ENCODE peak calls at places on chromosomes 1 and 21, in seven cellular contexts. F, P, O, K, Z, E and U are unnamed samples.

GRCh38 chr1:19804786-19805390 is 5.2 kb upstream of the TMCO4 start:
- DNase-seq in P (no peak), F (no peak), E (peak), Z (no peak), K (no peak), O (no peak), U (no peak)

GRCh38 chr1:226590626-226591025 is 42.1 kb downstream of the STUM start:
- DNase-seq in K (no peak), O (no peak), Z (no peak), P (no peak), F (no peak), E (no peak), U (no peak)

GRCh38 chr1:211095381-211095780 is 38.6 kb downstream of the KCNH1 start:
- DNase-seq in E (no peak), Z (no peak), F (no peak), K (no peak), O (no peak), P (no peak), U (no peak)

GRCh38 chr1:87718241-87718950 is 389.7 kb downstream of the LMO4 start:
- DNase-seq in K (no peak), Z (no peak), F (no peak), E (no peak), P (no peak), O (no peak), U (no peak)

GRCh38 chr1:5828322-5828935 is 163.8 kb downstream of the NPHP4 start:
- DNase-seq in F (no peak), P (no peak), Z (no peak), O (no peak), E (no peak), K (no peak), U (no peak)

GRCh38 chr21:34667761-34668160 is 1.0 kb upstream of the CLIC6 start:
- DNase-seq in K (no peak), E (no peak), P (no peak), Z (no peak), O (no peak), F (no peak), U (no peak)

GRCh38 chr1:112346802-112347350 is 49.1 kb upstream of the CTTNBP2NL start:
- DNase-seq in P (no peak), O (no peak), E (no peak), Z (no peak), F (no peak), K (no peak), U (no peak)

GRCh38 chr1:24643362-24644346 is 552 bp downstream of the SRRM1 start:
- DNase-seq in E (no peak), P (no peak), F (no peak), O (no peak), Z (no peak), K (peak), U (no peak)

GRCh38 chr21:27406297-27407009 is 439.6 kb upstream of the ADAMTS5 start:
- DNase-seq in O (no peak), F (no peak), K (peak), P (no peak), Z (no peak), E (no peak), U (no peak)

GRCh38 chr1:153465728-153466625 is 5.5 kb upstream of the S100A7 start:
- DNase-seq in E (peak), P (peak), K (peak), Z (no peak), O (no peak), F (peak), U (peak)

GRCh38 chr1:19390166-19390850 is 78.2 kb downstream of the SLC66A1 start:
- DNase-seq in Z (no peak), E (no peak), P (no peak), O (no peak), F (no peak), K (no peak), U (no peak)

DNA sequence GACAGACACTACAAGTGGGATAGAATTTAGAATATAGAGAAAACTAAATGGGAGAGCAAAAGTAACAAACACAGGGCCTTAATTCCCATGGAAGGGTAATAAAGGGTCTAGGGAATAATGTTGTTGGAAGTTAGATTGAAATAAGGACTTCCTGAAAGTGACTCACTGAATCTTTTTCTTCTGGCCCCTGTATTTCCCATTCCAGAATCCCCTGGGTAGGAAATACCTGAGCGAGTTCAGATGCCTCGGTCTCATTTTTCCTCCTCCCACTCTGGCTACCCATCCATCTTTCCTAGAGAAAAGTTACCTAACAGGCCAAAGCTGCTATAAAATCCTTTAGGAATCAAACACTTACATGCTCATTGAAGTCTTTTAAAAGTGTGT is 3.1 kb upstream of the MEF2D start:
- DNase-seq in K (no peak), O (no peak), P (no peak), Z (no peak), E (no peak), F (no peak), U (no peak)
- H3K4me3 ChIP-seq in K (no peak), O (peak), P (no peak), Z (no peak), E (no peak), F (no peak), U (peak)

GRCh38 chr1:33433509-33434362 is 2.8 kb upstream of the PHC2 start:
- DNase-seq in P (no peak), K (peak), E (peak), F (no peak), O (peak), Z (peak), U (no peak)

GRCh38 chr1:33436557-33437296 is 5.8 kb upstream of the PHC2 start:
- DNase-seq in Z (no peak), F (no peak), P (no peak), E (no peak), K (no peak), O (no peak), U (no peak)

GRCh38 chr1:33430751-33431593 is at the start of gene PHC2:
- DNase-seq in K (peak), P (peak), Z (peak), O (peak), F (peak), E (peak), U (peak)

GRCh38 chr1:33435096-33435820 is 4.4 kb upstream of the PHC2 start:
- DNase-seq in P (no peak), Z (no peak), O (no peak), F (no peak), E (peak), K (no peak), U (no peak)

DNA sequence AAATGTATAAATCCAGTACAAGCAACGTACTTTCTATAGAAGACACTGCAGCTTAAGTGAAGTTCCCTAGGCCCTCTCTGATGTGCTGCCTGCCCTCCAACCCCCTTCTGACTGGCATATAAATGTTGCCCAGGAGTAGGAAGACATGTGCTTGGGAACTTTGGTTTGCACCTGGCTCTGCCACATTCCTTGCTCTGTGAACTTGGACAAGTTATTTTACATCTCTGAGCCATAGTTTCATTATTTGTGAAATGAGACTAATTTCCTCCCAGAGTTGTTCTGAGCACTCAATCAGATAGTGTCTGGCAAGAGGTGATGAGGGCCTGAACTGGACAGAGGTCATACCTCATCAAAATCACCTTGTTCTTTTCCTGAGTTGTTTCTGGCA is 3.5 kb upstream of the PHC2 start:
- DNase-seq in F (no peak), O (no peak), P (no peak), K (no peak), Z (no peak), E (no peak), U (no peak)
- H3K27ac ChIP-seq in F (no peak), O (no peak), P (no peak), K (no peak), Z (peak), E (peak), U (no peak)

GRCh38 chr21:45555251-45555556 is 13.0 kb upstream of the SLC19A1 start:
- DNase-seq in E (no peak), K (no peak), P (no peak), F (no peak), Z (no peak), O (no peak), U (no peak)
- H3K4me3 ChIP-seq in E (peak), K (no peak), P (no peak), F (no peak), Z (peak), O (peak), U (peak)

GRCh38 chr1:109160054-109160840 is 46.3 kb downstream of the ELAPOR1 start:
- DNase-seq in Z (no peak), E (no peak), K (no peak), F (no peak), P (no peak), O (no peak), U (no peak)

GRCh38 chr1:109164538-109164937 is 49.2 kb upstream of the SARS1 start:
- DNase-seq in P (no peak), F (no peak), Z (no peak), K (no peak), O (no peak), E (no peak), U (no peak)

GRCh38 chr1:109161836-109162606 is 48.1 kb downstream of the ELAPOR1 start:
- DNase-seq in E (peak), Z (peak), P (peak), F (no peak), O (no peak), K (peak), U (no peak)

GRCh38 chr1:109163549-109163948 is 49.6 kb downstream of the ELAPOR1 start:
- DNase-seq in K (no peak), F (no peak), O (no peak), P (no peak), Z (no peak), E (no peak), U (no peak)

DNA sequence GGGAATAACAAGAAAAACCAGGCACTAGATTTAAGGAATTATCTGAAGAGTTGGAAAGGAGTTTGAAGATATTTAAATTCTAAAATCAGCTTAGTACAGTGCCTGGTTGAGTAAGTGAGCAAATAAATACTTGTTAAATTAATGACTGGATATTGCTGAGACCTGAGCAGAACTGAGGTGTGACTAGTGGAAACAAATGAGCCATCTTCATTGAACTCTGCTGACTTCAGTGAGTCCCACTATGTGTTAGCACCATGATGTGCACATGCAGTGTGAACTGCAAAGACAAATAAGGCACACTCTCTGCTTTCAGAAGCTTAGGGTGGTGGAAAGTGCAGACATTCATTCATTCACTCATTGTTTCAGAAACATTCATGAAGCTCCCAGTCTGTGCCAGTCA is 48.7 kb downstream of the ELAPOR1 start:
- DNase-seq in P (no peak), Z (no peak), E (no peak), K (no peak), O (no peak), F (no peak), U (no peak)
- H3K27ac ChIP-seq in P (no peak), Z (peak), E (no peak), K (no peak), O (no peak), F (no peak), U (no peak)